ENCODE peak calls at places on chromosome 18, in eight cellular contexts. V is PC-3; J is AG04450; G is B cell; W is activated CD8-positive, alpha-beta T cell treated with anti-CD3 and anti-CD28 coated beads for 36 hours; H is colonic mucosa; I is AG04449; O is activated B cell treated with CpG ODN at 0.5 μM for 24 hours. D is an unnamed sample.

GRCh38 chr18:58578321-58578720 is 50.6 kb downstream of the ALPK2 start:
- DNase-seq in V (no peak), I (no peak), H (no peak), J (no peak), O (no peak), W (no peak), G (no peak), D (no peak)

GRCh38 chr18:34511879-34512278 is 198.2 kb upstream of the DTNA start:
- DNase-seq in W (no peak), J (no peak), V (peak; percentile 25), O (no peak), G (no peak), I (no peak), H (no peak), D (no peak)

GRCh38 chr18:78799382-78800089 is 180.1 kb upstream of the SALL3 start:
- DNase-seq in W (no peak), J (no peak), O (no peak), G (no peak), V (no peak), I (no peak), H (no peak), D (no peak)

GRCh38 chr18:61939032-61939674 is 46.3 kb upstream of the RNF152 start:
- DNase-seq in O (no peak), V (peak; percentile 41), H (no peak), I (no peak), G (no peak), J (no peak), W (no peak), D (no peak)

GRCh38 chr18:37578886-37579513 is 13.4 kb upstream of the CELF4 start:
- DNase-seq in I (no peak), V (peak; percentile 2), W (peak; percentile 43), J (no peak), O (no peak), G (no peak), H (no peak), D (no peak)

GRCh38 chr18:37322497-37323035 is 243.0 kb downstream of the CELF4 start:
- DNase-seq in G (peak; percentile 13), I (no peak), H (peak; percentile 24), J (no peak), W (peak; percentile 44), V (peak; percentile 29), O (no peak), D (no peak)

GRCh38 chr18:25005602-25006375 is 346.2 kb downstream of the ZNF521 start:
- DNase-seq in I (peak; percentile 7), W (no peak), V (no peak), O (no peak), H (no peak), J (no peak), G (no peak), D (no peak)

GRCh38 chr18:2901405-2901989 is 54.7 kb downstream of the EMILIN2 start:
- DNase-seq in O (no peak), V (no peak), W (no peak), H (no peak), J (no peak), I (no peak), G (no peak), D (no peak)

DNA sequence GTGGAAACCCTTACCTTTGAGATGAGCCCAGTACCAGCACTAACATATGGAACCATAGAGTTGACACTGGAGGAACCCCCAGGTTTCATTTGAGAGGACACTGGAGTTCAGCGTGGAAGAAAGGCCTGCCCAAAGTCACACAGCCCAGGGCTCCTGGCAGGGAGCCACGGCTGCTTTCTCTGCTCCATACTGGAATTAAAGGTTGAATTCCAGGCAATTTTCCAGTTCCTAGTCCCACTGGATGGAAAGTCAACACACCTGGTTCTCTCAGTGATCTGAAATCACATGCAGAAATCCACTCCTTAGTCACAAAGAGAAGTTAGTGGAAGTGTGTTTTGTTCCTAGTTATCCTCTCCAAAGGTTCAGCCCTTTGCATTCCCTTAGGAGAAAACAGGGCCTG is 336.1 kb upstream of the SKOR2 start:
- DNase-seq in J (no peak), I (no peak), V (no peak), H (no peak), W (no peak), O (no peak), G (no peak), D (no peak)
- TF ChIP-seq CTCF in J (no peak), I (no peak), V (no peak), H (no peak), W (no peak), O (no peak), G (no peak), D (no peak)

GRCh38 chr18:31250902-31251301 is 67.1 kb upstream of the DSG1 start:
- DNase-seq in H (no peak), V (no peak), O (no peak), J (no peak), I (no peak), W (no peak), G (no peak), D (no peak)

GRCh38 chr18:31252522-31252921 is 65.4 kb upstream of the DSG1 start:
- DNase-seq in V (no peak), O (no peak), I (no peak), H (no peak), J (no peak), W (no peak), G (no peak), D (no peak)

GRCh38 chr18:31258789-31259188 is 59.2 kb upstream of the DSG1 start:
- DNase-seq in W (no peak), I (no peak), O (no peak), J (no peak), V (no peak), G (no peak), H (no peak), D (no peak)

DNA sequence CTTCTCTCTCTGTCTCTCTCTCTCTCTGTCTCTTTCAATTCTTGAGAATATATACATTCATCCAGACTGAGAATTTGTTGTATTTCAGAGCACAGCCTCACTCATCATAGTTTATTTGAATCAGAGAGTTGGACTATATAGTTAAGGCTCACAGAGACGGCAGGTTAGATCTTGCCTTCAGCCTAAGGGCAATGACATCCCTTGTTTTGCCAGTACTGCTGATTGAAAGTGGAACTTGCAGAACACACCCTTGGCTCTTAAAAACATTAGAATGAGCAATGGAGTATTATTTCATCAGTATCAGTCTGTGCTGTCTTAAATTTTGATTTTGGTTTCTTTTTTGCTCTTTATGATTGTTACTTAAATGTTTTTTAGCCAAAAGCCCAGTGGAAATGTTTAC is 62.0 kb upstream of the DSG1 start:
- DNase-seq in H (no peak), W (no peak), J (no peak), G (no peak), O (no peak), V (no peak), I (no peak), D (no peak)
- TF ChIP-seq CTCF in H (no peak), W (no peak), J (no peak), G (no peak), O (no peak), V (no peak), I (no peak), D (no peak)

DNA sequence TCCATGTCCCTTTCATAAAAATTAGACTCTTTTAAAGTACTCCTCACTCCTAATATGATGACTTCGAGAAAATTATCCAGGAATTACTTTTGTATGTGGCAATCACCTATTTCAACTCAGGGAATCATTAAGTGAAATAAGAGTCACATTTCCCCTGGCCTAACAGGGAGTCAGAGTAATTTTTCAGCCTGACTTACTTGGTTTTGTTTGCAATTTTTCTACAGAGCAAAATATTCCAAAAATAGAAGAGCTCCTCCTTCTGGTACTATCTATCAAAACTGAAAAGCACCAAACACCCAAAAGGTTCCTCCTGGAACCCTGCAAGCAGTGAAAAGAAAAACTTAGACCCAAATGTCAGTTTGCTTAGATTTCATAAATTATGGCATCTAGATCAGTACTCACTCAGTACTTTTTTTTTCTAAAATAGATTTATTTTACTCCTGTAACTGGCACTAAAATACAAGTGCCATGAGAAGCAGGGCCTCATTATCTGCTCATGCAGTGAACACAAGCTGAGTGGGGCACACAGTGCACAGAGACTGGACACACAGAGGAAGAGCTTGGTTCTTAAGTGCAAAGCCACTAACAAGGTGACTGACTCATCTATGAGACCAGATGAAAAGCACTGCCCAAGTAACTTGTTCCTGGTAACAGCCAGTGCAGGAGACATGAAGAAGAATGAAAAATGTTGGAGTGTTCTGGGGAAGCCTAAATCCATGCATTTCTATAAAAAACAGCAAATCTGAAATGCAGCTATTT is 28.7 kb downstream of the ACAA2 start:
- DNase-seq in V (peak; percentile 23), J (no peak), H (no peak), I (no peak), O (no peak), G (no peak), W (no peak), D (no peak)
- TF ChIP-seq CTCF in V (peak; percentile 39), J (peak; percentile 42), H (no peak), I (no peak), O (no peak), G (no peak), W (no peak), D (no peak)

GRCh38 chr18:55912071-55912470 is 324.1 kb upstream of the TCF4 start:
- DNase-seq in W (no peak), G (no peak), V (no peak), I (no peak), J (no peak), H (no peak), O (no peak), D (no peak)
- TF ChIP-seq CTCF in W (no peak), G (no peak), V (no peak), I (no peak), J (no peak), H (no peak), O (no peak), D (no peak)

DNA sequence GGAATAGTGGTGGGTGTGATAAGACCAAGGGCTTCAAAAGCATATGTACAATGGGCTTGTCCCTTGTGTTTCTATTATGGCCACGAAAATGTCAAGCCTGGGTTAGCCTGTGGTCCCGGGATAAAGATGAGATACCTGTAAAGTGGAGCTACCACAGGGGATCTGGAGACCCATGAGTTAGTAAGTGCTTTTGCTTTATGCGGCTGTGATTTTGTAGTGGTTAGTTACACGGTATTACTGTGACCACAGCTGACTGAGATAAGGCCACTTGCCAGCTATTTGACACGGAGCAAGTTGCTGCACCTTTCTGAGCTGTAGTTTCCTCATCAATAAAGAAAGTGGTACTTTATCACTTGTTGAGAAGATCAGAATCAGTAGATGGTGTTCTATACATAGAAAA is 99.3 kb downstream of the PRELID3A start:
- DNase-seq in O (no peak), V (no peak), H (no peak), W (no peak), I (no peak), J (no peak), G (no peak), D (no peak)
- TF ChIP-seq CTCF in O (no peak), V (no peak), H (no peak), W (no peak), I (no peak), J (no peak), G (no peak), D (no peak)

DNA sequence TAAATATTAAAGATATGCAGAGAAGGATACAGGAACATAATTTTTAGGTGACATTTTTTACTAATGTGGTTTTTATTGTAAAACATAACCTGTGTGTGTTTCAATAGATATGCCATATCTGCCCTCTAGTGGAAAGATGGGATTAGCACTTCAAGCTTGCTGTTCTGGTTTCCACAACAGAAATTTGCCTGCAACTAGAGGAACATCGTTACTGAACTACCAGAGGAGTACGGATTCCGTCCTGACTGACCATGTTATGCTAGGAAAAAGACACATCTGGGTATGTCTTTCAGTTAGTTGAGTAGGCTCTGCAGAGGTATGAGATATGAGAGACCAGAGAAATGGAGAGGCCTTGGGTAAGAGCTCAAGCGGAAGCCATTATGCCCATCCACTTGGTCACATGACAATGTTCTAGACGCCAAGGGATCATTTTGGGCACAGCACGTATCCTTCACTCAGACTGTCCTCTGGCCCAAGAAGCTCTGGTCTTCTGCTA is 104.9 kb downstream of the MBD2 start:
- DNase-seq in J (peak; percentile 20), W (peak; percentile 27), G (peak; percentile 38), O (no peak), I (no peak), V (peak; percentile 79), H (peak; percentile 28), D (no peak)
- TF ChIP-seq CTCF in J (peak; percentile 86), W (peak; percentile 86), G (peak; percentile 80), O (peak; percentile 62), I (peak; percentile 65), V (peak; percentile 95), H (peak; percentile 73), D (peak; percentile 80)